ENCODE peak calls at places on chromosome 5, in five cellular contexts. Y is fibroblast of lung, N is PC-3, U is uterus, J is body of pancreas. V is an unnamed sample.

GRCh38 chr5:175444060-175444904 is at the start of gene DRD1:
- DNase-seq in Y (peak; percentile 46), N (peak; percentile 40), U (no peak), J (peak; percentile 35), V (no peak)

GRCh38 chr5:54469655-54470054 is 14.2 kb downstream of the HSPB3 start:
- DNase-seq in Y (peak; percentile 16), N (no peak), U (no peak), J (no peak), V (no peak)

GRCh38 chr5:133994297-133994989 is 10.3 kb downstream of the VDAC1 start:
- DNase-seq in Y (no peak), N (no peak), U (no peak), J (no peak), V (no peak)

GRCh38 chr5:148290271-148291195 is 21.7 kb upstream of the SPINK7 start:
- DNase-seq in Y (peak; percentile 47), N (peak; percentile 66), U (no peak), J (no peak), V (no peak)

GRCh38 chr5:80804332-80804731 is 149.5 kb upstream of the DHFR start:
- DNase-seq in Y (no peak), N (no peak), U (no peak), J (no peak), V (no peak)

GRCh38 chr5:149264432-149265069 is 7.1 kb upstream of the AFAP1L1 start:
- DNase-seq in Y (no peak), N (peak; percentile 92), U (no peak), J (peak; percentile 56), V (no peak)

GRCh38 chr5:176639981-176640380 is 7.3 kb upstream of the TSPAN17 start:
- DNase-seq in Y (peak; percentile 34), N (no peak), U (no peak), J (peak; percentile 30), V (no peak)

GRCh38 chr5:101943784-101944183 is 352.3 kb downstream of the SLCO4C1 start:
- DNase-seq in Y (no peak), N (peak; percentile 38), U (no peak), J (no peak), V (no peak)

GRCh38 chr5:150559701-150560100 is 51.8 kb downstream of the NDST1 start:
- DNase-seq in Y (no peak), N (peak; percentile 23), U (no peak), J (no peak), V (no peak)

GRCh38 chr5:115946655-115947054 is 15.6 kb upstream of the LVRN start:
- DNase-seq in Y (no peak), N (no peak), U (no peak), J (no peak), V (no peak)

GRCh38 chr5:150224483-150225027 is 34.7 kb downstream of the SLC6A7 start:
- DNase-seq in Y (no peak), N (no peak), U (no peak), J (no peak), V (no peak)

GRCh38 chr5:132012385-132013005 is 1.0 kb upstream of the ACSL6 start:
- DNase-seq in Y (peak; percentile 71), N (peak; percentile 22), U (peak; percentile 5), J (no peak), V (peak; percentile 62)

GRCh38 chr5:136036991-136037705 is 8.4 kb downstream of the TGFBI start:
- DNase-seq in Y (no peak), N (peak; percentile 89), U (no peak), J (no peak), V (peak; percentile 57)

GRCh38 chr5:90093931-90094485 is 315.5 kb downstream of the CETN3 start:
- DNase-seq in Y (no peak), N (no peak), U (no peak), J (no peak), V (no peak)

GRCh38 chr5:169095410-169095772 is 205.5 kb downstream of the SLIT3 start:
- DNase-seq in Y (no peak), N (no peak), U (no peak), J (no peak), V (no peak)

GRCh38 chr5:3200356-3200755 is 395.3 kb upstream of the IRX1 start:
- DNase-seq in Y (no peak), N (no peak), U (no peak), J (no peak), V (no peak)

GRCh38 chr5:56615750-56616149 is 199.6 kb upstream of the MAP3K1 start:
- DNase-seq in Y (peak; percentile 75), N (no peak), U (peak; percentile 29), J (no peak), V (no peak)

GRCh38 chr5:158840193-158840592 is 259.5 kb downstream of the EBF1 start:
- DNase-seq in Y (no peak), N (no peak), U (no peak), J (no peak), V (no peak)

GRCh38 chr5:158841481-158841880 is 258.2 kb downstream of the EBF1 start:
- DNase-seq in Y (no peak), N (no peak), U (no peak), J (no peak), V (no peak)

GRCh38 chr5:158838788-158839187 is 260.9 kb downstream of the EBF1 start:
- DNase-seq in Y (no peak), N (no peak), U (no peak), J (no peak), V (no peak)

GRCh38 chr5:158839638-158840037 is 260.1 kb downstream of the EBF1 start:
- DNase-seq in Y (no peak), N (no peak), U (no peak), J (no peak), V (no peak)

DNA sequence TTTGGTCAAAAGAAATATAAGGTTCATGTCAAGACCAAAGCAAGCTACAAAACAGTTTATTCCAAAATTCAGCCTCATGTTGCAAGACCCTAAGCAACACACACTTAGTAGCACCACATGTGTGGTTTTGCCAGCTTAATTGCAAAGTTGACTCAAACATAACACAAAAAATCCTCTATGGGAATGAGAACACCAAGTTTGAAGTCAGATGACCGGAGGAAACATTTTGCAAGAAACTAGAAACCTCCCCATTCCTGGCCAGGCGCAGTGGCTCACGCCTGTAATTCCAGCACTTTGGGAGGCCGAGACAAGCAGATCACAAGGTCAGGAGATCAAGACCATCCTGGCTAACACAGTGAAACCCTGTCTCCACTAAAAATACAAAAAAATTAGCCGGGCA is 261.8 kb downstream of the EBF1 start:
- DNase-seq in Y (no peak), N (no peak), U (no peak), J (no peak), V (no peak)
- H3K4me1 ChIP-seq in Y (no peaks in the 10 kb centered on the region), N (peaks cover 15% of the 10 kb centered on the region), U (no peaks in the 10 kb centered on the region), J (peaks cover 8% of the 10 kb centered on the region), V (no peaks in the 10 kb centered on the region)

GRCh38 chr5:107578051-107578635 is 92.6 kb downstream of the EFNA5 start:
- DNase-seq in Y (no peak), N (peak; percentile 81), U (no peak), J (no peak), V (no peak)

GRCh38 chr5:107572800-107573368 is 97.9 kb downstream of the EFNA5 start:
- DNase-seq in Y (peak; percentile 24), N (no peak), U (no peak), J (no peak), V (no peak)

GRCh38 chr5:107577551-107577950 is 93.2 kb downstream of the EFNA5 start:
- DNase-seq in Y (no peak), N (no peak), U (no peak), J (no peak), V (no peak)

GRCh38 chr5:107576736-107577440 is 93.8 kb downstream of the EFNA5 start:
- DNase-seq in Y (no peak), N (peak; percentile 90), U (no peak), J (no peak), V (no peak)

DNA sequence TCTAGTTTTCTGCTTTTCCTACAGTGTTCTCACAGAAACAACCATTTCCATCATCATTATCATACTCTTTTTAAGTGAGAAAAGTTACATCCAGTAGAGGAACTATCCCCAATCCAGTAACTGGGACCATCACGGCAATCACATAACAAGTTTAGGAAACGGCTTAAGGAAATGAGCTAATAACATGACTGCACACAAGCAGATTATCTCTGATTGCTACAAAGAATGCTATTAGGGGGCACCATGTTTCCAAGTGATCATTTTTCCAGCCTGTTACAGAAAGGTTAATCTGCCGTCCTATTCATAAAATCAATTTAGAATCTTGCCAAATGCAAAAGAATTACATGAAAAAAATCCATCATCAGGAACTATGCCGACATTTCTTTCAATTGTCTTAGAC is 94.6 kb downstream of the EFNA5 start:
- DNase-seq in Y (no peak), N (no peak), U (no peak), J (no peak), V (no peak)
- H3K4me1 ChIP-seq in Y (no peaks in the 10 kb centered on the region), N (peaks cover 76% of the 10 kb centered on the region), U (no peaks in the 10 kb centered on the region), J (peaks cover 3% of the 10 kb centered on the region), V (peaks cover 1% of the 10 kb centered on the region)

GRCh38 chr5:66620711-66621110 is 24.5 kb downstream of the MAST4 start:
- DNase-seq in Y (no peak), N (no peak), U (no peak), J (no peak), V (no peak)
- H3K4me1 ChIP-seq in Y (no peaks in the 10 kb centered on the region), N (no peaks in the 10 kb centered on the region), U (no peaks in the 10 kb centered on the region), J (peaks cover 10% of the 10 kb centered on the region), V (no peaks in the 10 kb centered on the region)

GRCh38 chr5:129171194-129171944 is 76.8 kb downstream of the ISOC1 start:
- DNase-seq in Y (no peak), N (no peak), U (peak; percentile 46), J (no peak), V (no peak)

GRCh38 chr5:129172561-129172960 is 78.0 kb downstream of the ISOC1 start:
- DNase-seq in Y (peak; percentile 25), N (peak; percentile 25), U (no peak), J (no peak), V (no peak)

GRCh38 chr5:129177451-129177850 is 82.9 kb downstream of the ISOC1 start:
- DNase-seq in Y (no peak), N (no peak), U (no peak), J (no peak), V (no peak)

GRCh38 chr5:129174447-129174846 is 79.9 kb downstream of the ISOC1 start:
- DNase-seq in Y (no peak), N (no peak), U (no peak), J (no peak), V (no peak)
- H3K4me1 ChIP-seq in Y (no peaks in the 10 kb centered on the region), N (no peaks in the 10 kb centered on the region), U (no peaks in the 10 kb centered on the region), J (no peaks in the 10 kb centered on the region), V (no peaks in the 10 kb centered on the region)

GRCh38 chr5:167770461-167770860 is 521.0 kb upstream of the WWC1 start:
- DNase-seq in Y (peak; percentile 13), N (peak; percentile 10), U (no peak), J (no peak), V (no peak)

GRCh38 chr5:167771565-167771964 is 519.9 kb upstream of the WWC1 start:
- DNase-seq in Y (no peak), N (no peak), U (no peak), J (no peak), V (no peak)

GRCh38 chr5:167777746-167778145 is 513.7 kb upstream of the WWC1 start:
- DNase-seq in Y (no peak), N (no peak), U (no peak), J (no peak), V (no peak)

GRCh38 chr5:167769846-167770420 is 521.5 kb upstream of the WWC1 start:
- DNase-seq in Y (no peak), N (no peak), U (no peak), J (no peak), V (no peak)

GRCh38 chr5:167773902-167774301 is 517.5 kb upstream of the WWC1 start:
- DNase-seq in Y (no peak), N (no peak), U (no peak), J (no peak), V (no peak)
- H3K4me1 ChIP-seq in Y (no peaks in the 10 kb centered on the region), N (no peaks in the 10 kb centered on the region), U (no peaks in the 10 kb centered on the region), J (no peaks in the 10 kb centered on the region), V (no peaks in the 10 kb centered on the region)

V was measured in breast epithelium.